ENCODE peak calls at places on chromosomes 1 and 21, in ten cellular contexts. L, K, H, E, G, W, U, B, J and A are unnamed samples.

GRCh38 chr21:44589094-44589493 is 3.2 kb downstream of the KRTAP10-6 start:
- DNase-seq in K (no peak), B (no peak), H (no peak), J (no peak), U (no peak), L (no peak), E (no peak), W (no peak), G (no peak), A (no peak)

GRCh38 chr1:230307213-230307612 is 118.9 kb downstream of the PGBD5 start:
- DNase-seq in J (no peak), H (no peak), E (no peak), U (no peak), L (no peak), G (peak), K (peak), B (no peak), W (peak), A (no peak)

GRCh38 chr1:15734296-15734695 is 1.8 kb upstream of the SLC25A34 start:
- DNase-seq in B (no peak), J (no peak), H (no peak), G (no peak), E (no peak), W (no peak), U (no peak), L (no peak), K (no peak), A (no peak)

GRCh38 chr1:81155131-81155530 is 645.6 kb upstream of the ADGRL2 start:
- DNase-seq in E (no peak), W (peak), H (no peak), L (peak), J (no peak), G (peak), U (no peak), B (no peak), K (peak), A (no peak)

GRCh38 chr1:111497592-111497991 is 5.8 kb downstream of the ADORA3 start:
- DNase-seq in H (no peak), B (no peak), W (no peak), E (no peak), J (no peak), U (no peak), K (no peak), G (no peak), L (no peak), A (no peak)

GRCh38 chr21:20618878-20619277 is 379.3 kb upstream of the NCAM2 start:
- DNase-seq in H (no peak), K (no peak), W (no peak), E (no peak), G (no peak), J (no peak), U (no peak), B (no peak), L (no peak), A (no peak)

GRCh38 chr1:57719274-57719673 is 295.4 kb upstream of the DAB1 start:
- DNase-seq in L (no peak), E (no peak), H (no peak), G (no peak), W (no peak), K (no peak), B (no peak), U (no peak), J (no peak), A (no peak)

GRCh38 chr1:190560161-190560681 is 82.6 kb upstream of the BRINP3 start:
- DNase-seq in L (no peak), E (no peak), B (no peak), J (no peak), W (no peak), H (no peak), K (no peak), U (no peak), G (no peak), A (no peak)

GRCh38 chr1:231395051-231395995 is 26.8 kb downstream of the EGLN1 start:
- DNase-seq in J (no peak), W (peak), U (no peak), H (peak), G (peak), L (peak), K (peak), B (no peak), E (no peak), A (peak)

GRCh38 chr1:2135425-2135824 is 59.1 kb downstream of the FAAP20 start:
- DNase-seq in W (peak), H (peak), U (no peak), L (peak), E (no peak), J (no peak), K (peak), G (peak), B (no peak), A (no peak)

GRCh38 chr1:76254165-76255043 is 179.9 kb downstream of the ST6GALNAC3 start:
- DNase-seq in B (no peak), K (peak), E (no peak), L (no peak), G (peak), W (no peak), U (no peak), J (no peak), H (no peak), A (no peak)

GRCh38 chr1:107532318-107532717 is 391.5 kb downstream of the NTNG1 start:
- DNase-seq in K (peak), J (no peak), U (no peak), B (no peak), H (no peak), E (no peak), W (peak), G (no peak), L (no peak), A (no peak)

GRCh38 chr1:207004931-207005830 is 27.4 kb downstream of the C1orf116 start:
- DNase-seq in W (peak), H (peak), B (no peak), G (peak), E (no peak), K (peak), U (peak), L (no peak), J (peak), A (no peak)

GRCh38 chr1:42172394-42173133 is 8.0 kb upstream of the GUCA2A start:
- DNase-seq in J (no peak), B (no peak), E (no peak), H (peak), U (peak), G (peak), K (no peak), L (no peak), W (no peak), A (no peak)

GRCh38 chr1:203147376-203147775 is 19.9 kb downstream of the ADORA1 start:
- DNase-seq in J (no peak), K (no peak), E (no peak), H (no peak), B (no peak), W (no peak), L (no peak), G (no peak), U (no peak), A (no peak)

GRCh38 chr1:58251415-58252073 is 295.0 kb downstream of the OMA1 start:
- DNase-seq in E (no peak), B (no peak), L (no peak), G (no peak), J (peak), K (no peak), W (no peak), U (peak), H (no peak), A (no peak)

GRCh38 chr1:97108200-97108599 is 386.6 kb downstream of the PTBP2 start:
- DNase-seq in B (no peak), U (no peak), E (no peak), G (no peak), K (peak), L (no peak), J (no peak), H (no peak), W (peak), A (no peak)

GRCh38 chr1:74396462-74396861 is 115.9 kb downstream of the LRRC53 start:
- DNase-seq in B (no peak), E (no peak), U (no peak), W (no peak), H (no peak), L (no peak), K (no peak), G (no peak), J (no peak), A (no peak)

GRCh38 chr1:1206376-1207253 is at the start of gene TNFRSF18:
- DNase-seq in B (no peak), E (peak), U (peak), K (peak), H (no peak), J (no peak), L (no peak), W (no peak), G (no peak), A (no peak)

GRCh38 chr1:65156910-65157545 is 9.0 kb downstream of the AK4 start:
- DNase-seq in J (no peak), H (no peak), K (no peak), G (no peak), U (no peak), L (no peak), E (no peak), B (no peak), W (no peak), A (no peak)

GRCh38 chr1:24643362-24644346 is 552 bp downstream of the SRRM1 start:
- DNase-seq in H (peak), L (no peak), E (no peak), W (peak), G (no peak), J (peak), K (peak), U (peak), B (no peak), A (no peak)

GRCh38 chr1:233359431-233359830 is 31.9 kb downstream of the MAP3K21 start:
- DNase-seq in K (no peak), U (no peak), B (no peak), E (no peak), G (no peak), J (no peak), L (no peak), H (no peak), W (no peak), A (no peak)

GRCh38 chr1:202186327-202186726 is 7.3 kb upstream of the LGR6 start:
- DNase-seq in H (no peak), L (no peak), W (no peak), U (no peak), E (no peak), B (no peak), K (no peak), G (no peak), J (no peak), A (no peak)

GRCh38 chr1:33348676-33349080 is 27.8 kb upstream of the A3GALT2 start:
- DNase-seq in U (no peak), J (no peak), K (no peak), G (no peak), L (no peak), E (no peak), H (no peak), B (no peak), W (no peak), A (no peak)

GRCh38 chr1:41356752-41357151 is 4.5 kb upstream of the FOXO6 start:
- DNase-seq in K (no peak), E (no peak), L (no peak), J (no peak), H (no peak), B (no peak), U (no peak), W (no peak), G (no peak), A (no peak)

GRCh38 chr1:247367786-247368342 is 36.2 kb upstream of the ZNF496 start:
- DNase-seq in K (peak), G (peak), U (no peak), H (no peak), J (no peak), W (peak), B (no peak), L (no peak), E (no peak), A (no peak)

GRCh38 chr1:43994794-43995790 is 3.7 kb downstream of the CCDC24 start:
- DNase-seq in U (peak), W (no peak), B (no peak), H (no peak), E (peak), G (peak), J (peak), L (no peak), K (no peak), A (no peak)

GRCh38 chr21:34916446-34916845 is 132.7 kb downstream of the RUNX1 start:
- DNase-seq in E (no peak), H (no peak), J (no peak), L (peak), U (no peak), W (no peak), B (no peak), K (peak), G (peak), A (no peak)

GRCh38 chr1:45803299-45803780 is at the start of gene MAST2:
- DNase-seq in H (peak), G (peak), U (peak), J (peak), W (peak), L (peak), K (peak), B (peak), E (peak), A (peak)

GRCh38 chr1:234972411-234973191 is 156.0 kb downstream of the TOMM20 start:
- DNase-seq in E (no peak), J (no peak), W (no peak), H (no peak), K (peak), L (no peak), U (peak), G (no peak), B (no peak), A (no peak)

GRCh38 chr1:204362984-204363334 is 3.2 kb upstream of the PLEKHA6 start:
- DNase-seq in B (no peak), H (no peak), U (no peak), G (no peak), L (no peak), K (no peak), E (no peak), J (no peak), W (no peak), A (no peak)
- H3K4me3 ChIP-seq in B (peak), H (peak), U (peak), G (peak), L (peak), K (peak), E (peak), J (peak), W (peak), A (peak)

GRCh38 chr1:30777906-30778155 is 20.3 kb upstream of the LAPTM5 start:
- DNase-seq in J (no peak), K (no peak), E (no peak), L (no peak), W (no peak), H (no peak), U (no peak), G (no peak), B (no peak), A (no peak)
- TF ChIP-seq CTCF in J (peak), K (peak), E (no peak), L (peak), W (peak), H (no peak), U (peak), G (peak), B (no peak), A (peak)

GRCh38 chr1:52238474-52238873 is 96.6 kb downstream of the ZFYVE9 start:
- DNase-seq in E (no peak), K (peak), U (no peak), W (peak), H (no peak), J (no peak), B (no peak), L (peak), G (peak), A (peak)
- H3K4me3 ChIP-seq in E (no peak), K (no peak), U (no peak), W (no peak), H (no peak), J (no peak), B (no peak), L (no peak), G (no peak), A (no peak)

DNA sequence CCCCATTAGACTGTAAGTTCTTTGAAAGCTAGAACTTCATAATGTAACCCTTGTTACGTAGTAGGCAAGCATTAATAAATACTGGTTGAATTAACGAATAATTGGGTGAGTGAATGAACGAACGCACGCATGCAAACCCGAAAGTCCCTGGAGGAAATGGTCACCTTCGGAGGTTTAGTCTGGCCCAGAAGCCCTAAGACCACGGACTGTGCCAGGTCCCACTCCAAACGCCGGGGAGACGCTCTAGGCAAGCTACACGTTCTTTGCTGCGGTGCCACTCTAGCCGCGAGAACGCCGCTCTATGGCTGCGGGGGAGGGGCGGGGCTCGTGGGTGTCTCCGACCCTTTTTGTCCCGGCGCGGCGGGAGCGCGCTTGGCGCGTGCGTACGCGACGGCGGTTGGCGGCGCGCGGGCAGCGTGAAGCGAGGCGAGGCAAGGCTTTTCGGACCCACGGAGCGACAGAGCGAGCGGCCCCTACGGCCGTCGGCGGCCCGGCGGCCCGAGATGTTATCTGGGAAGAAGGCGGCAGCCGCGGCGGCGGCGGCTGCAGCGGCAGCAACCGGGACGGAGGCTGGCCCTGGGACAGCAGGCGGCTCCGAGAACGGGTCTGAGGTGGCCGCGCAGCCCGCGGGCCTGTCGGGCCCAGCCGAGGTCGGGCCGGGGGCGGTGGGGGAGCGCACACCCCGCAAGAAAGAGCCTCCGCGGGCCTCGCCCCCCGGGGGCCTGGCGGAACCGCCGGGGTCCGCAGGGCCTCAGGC is at the start of gene KDM1A:
- DNase-seq in U (peak), W (peak), H (peak), B (peak), E (peak), L (peak), G (peak), J (peak), K (peak), A (peak)
- TF ChIP-seq CTCF in U (peak), W (peak), H (no peak), B (no peak), E (peak), L (peak), G (no peak), J (peak), K (no peak), A (peak)

DNA sequence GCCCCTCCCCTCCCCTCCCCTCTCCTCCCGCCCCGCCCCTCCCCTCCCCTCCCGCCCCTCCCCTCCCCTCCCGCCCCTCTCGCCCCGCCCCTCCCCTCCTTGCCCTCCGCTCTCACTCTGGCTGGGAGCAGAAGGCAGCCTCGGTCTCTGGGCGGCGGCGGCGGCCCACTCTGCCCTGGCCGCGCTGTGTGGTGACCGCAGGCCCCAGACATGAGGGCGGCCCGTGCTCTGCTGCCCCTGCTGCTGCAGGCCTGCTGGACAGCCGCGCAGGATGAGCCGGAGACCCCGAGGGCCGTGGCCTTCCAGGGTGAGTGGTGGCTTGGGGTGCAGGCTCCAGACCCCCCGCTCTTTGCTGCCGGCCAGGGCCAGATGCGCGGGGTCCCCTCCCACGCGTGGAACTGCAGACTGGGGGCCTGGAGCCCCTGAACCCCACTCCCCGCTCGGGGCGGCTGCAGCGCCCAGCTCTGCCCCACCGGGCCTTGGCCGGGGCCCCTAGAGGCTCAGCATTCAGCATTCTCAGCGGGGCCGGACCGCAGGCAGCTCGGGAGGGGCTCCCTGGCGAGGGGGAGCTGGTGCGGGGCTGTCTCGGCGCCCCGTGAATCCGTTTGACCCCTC is at the start of gene COL6A1:
- DNase-seq in E (no peak), K (peak), B (no peak), L (no peak), W (peak), H (peak), J (no peak), G (no peak), U (peak), A (no peak)
- H3K4me3 ChIP-seq in E (peak), K (peak), B (peak), L (peak), W (peak), H (peak), J (no peak), G (peak), U (peak), A (peak)

GRCh38 chr1:172401907-172402306 is 18.6 kb upstream of the C1orf105 start:
- DNase-seq in G (no peak), U (peak), W (no peak), H (no peak), L (no peak), E (no peak), J (peak), K (no peak), B (no peak), A (no peak)
- TF ChIP-seq CTCF in G (peak), U (peak), W (peak), H (no peak), L (no peak), E (peak), J (peak), K (peak), B (peak), A (no peak)

DNA sequence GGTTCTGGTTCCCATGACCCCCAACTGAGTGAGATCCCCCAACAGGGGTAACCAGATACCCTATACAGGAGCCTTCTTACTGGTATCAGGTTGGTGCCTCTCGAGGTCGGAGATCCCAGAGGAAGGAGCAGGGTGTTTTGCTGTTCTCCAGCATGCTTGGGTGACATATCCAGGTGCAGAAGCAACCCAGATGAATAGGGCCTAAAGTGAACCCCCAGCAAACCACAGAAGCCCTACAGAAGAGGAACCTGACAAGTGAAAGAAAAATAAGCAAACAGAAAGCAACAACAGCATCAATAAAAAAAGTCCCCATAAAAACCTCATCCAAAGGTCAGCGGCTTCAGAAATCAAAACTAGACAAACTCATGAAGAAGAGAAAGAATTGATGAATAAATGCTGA is 633.4 kb upstream of the CXADR start:
- DNase-seq in H (no peak), W (no peak), L (no peak), G (no peak), J (no peak), B (no peak), U (no peak), E (no peak), K (no peak), A (no peak)
- H3K4me3 ChIP-seq in H (no peak), W (no peak), L (no peak), G (no peak), J (no peak), B (no peak), U (no peak), E (no peak), K (no peak), A (no peak)

DNA sequence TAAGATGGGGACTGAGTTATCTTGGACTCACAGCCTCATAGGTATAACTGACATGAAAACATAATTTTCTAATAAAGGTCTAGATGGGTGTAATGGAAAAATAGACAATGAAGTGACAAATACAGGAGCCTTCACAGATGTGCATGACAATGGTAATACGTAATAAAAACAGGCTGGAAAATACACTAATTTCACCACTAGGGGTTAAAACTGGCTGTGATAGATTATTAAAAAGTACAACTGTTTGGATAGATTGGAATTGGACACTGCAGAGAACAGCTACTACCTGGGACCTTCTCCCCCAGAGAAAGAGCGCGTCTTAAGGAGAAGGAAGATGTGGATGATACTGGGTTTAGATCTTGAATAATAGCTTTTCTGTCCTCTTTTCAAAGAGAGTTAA is 9.8 kb downstream of the KAZN start:
- DNase-seq in K (no peak), L (no peak), W (no peak), U (no peak), G (no peak), H (no peak), E (no peak), J (peak), B (no peak), A (no peak)
- TF ChIP-seq CTCF in K (no peak), L (no peak), W (peak), U (peak), G (no peak), H (peak), E (no peak), J (peak), B (peak), A (no peak)